ENCODE peak calls at places on chromosomes 11 and 22, in four cellular contexts. C, R, Q and F are unnamed samples.

GRCh38 chr11:86570457-86570856 is 102.0 kb downstream of the ME3 start:
- DNase-seq in C (no peak), R (no peak), Q (no peak), F (no peak)

GRCh38 chr11:126929186-126930085 is 71.1 kb downstream of the KIRREL3 start:
- DNase-seq in C (no peak), R (peak), Q (peak), F (no peak)

GRCh38 chr22:35947794-35948425 is 80.7 kb downstream of the RBFOX2 start:
- DNase-seq in C (no peak), R (peak), Q (peak), F (no peak)

GRCh38 chr11:68012843-68013610 is 2.9 kb downstream of the ALDH3B1 start:
- DNase-seq in C (peak), R (peak), Q (peak), F (peak)

GRCh38 chr22:29936186-29936585 is 53.2 kb downstream of the MTMR3 start:
- DNase-seq in C (no peak), R (no peak), Q (no peak), F (no peak)

GRCh38 chr11:34790620-34791019 is 125.6 kb downstream of the APIP start:
- DNase-seq in C (no peak), R (no peak), Q (no peak), F (no peak)

GRCh38 chr11:113549611-113550061 is 74.4 kb upstream of the DRD2 start:
- DNase-seq in C (peak), R (no peak), Q (no peak), F (peak)

GRCh38 chr11:57566035-57566504 is 1.4 kb downstream of the UBE2L6 start:
- DNase-seq in C (no peak), R (peak), Q (peak), F (no peak)

GRCh38 chr11:67691149-67691548 is 16.7 kb upstream of the ALDH3B2 start:
- DNase-seq in C (no peak), R (peak), Q (peak), F (no peak)

GRCh38 chr11:110329441-110329840 is 33.0 kb upstream of the RDX start:
- DNase-seq in C (no peak), R (no peak), Q (no peak), F (no peak)

GRCh38 chr11:102120006-102120405 is 9.8 kb downstream of the YAP1 start:
- DNase-seq in C (no peak), R (peak), Q (peak), F (no peak)

GRCh38 chr11:33125025-33125424 is 36.3 kb downstream of the CSTF3 start:
- DNase-seq in C (no peak), R (no peak), Q (no peak), F (no peak)

GRCh38 chr11:33410086-33410765 is 153.0 kb downstream of the HIPK3 start:
- DNase-seq in C (no peak), R (no peak), Q (no peak), F (no peak)

GRCh38 chr11:64343740-64344133 is 3.7 kb downstream of the CCDC88B start:
- DNase-seq in C (no peak), R (no peak), Q (no peak), F (no peak)

GRCh38 chr11:64485077-64485476 is 105.9 kb upstream of the SLC22A12 start:
- DNase-seq in C (no peak), R (no peak), Q (no peak), F (no peak)

GRCh38 chr11:37748641-37749040 is 1150.6 kb upstream of the RAG2 start:
- DNase-seq in C (no peak), R (no peak), Q (no peak), F (no peak)

GRCh38 chr22:17087176-17088131 is 2.7 kb downstream of the IL17RA start:
- DNase-seq in C (no peak), R (peak), Q (peak), F (peak)

GRCh38 chr11:14861680-14862079 is 30.4 kb downstream of the CYP2R1 start:
- DNase-seq in C (no peak), R (no peak), Q (no peak), F (no peak)

GRCh38 chr22:17264321-17265052 is 45.3 kb upstream of the ADA2 start:
- DNase-seq in C (no peak), R (peak), Q (peak), F (no peak)

GRCh38 chr11:20599424-20600346 is at the start of gene SLC6A5:
- DNase-seq in C (no peak), R (peak), Q (peak), F (peak)

GRCh38 chr22:27905638-27906037 is 13.4 kb downstream of the PITPNB start:
- DNase-seq in C (no peak), R (no peak), Q (no peak), F (no peak)

GRCh38 chr11:111905391-111905790 is 6.2 kb downstream of the CRYAB start:
- DNase-seq in C (no peak), R (no peak), Q (no peak), F (no peak)

GRCh38 chr11:65378208-65378927 is 4.1 kb downstream of the SLC25A45 start:
- DNase-seq in C (no peak), R (no peak), Q (no peak), F (no peak)

GRCh38 chr11:1300569-1301187 is 8.8 kb downstream of the TOLLIP start:
- DNase-seq in C (peak), R (no peak), Q (no peak), F (no peak)

GRCh38 chr22:45504703-45505341 is 2.1 kb downstream of the FBLN1 start:
- DNase-seq in C (no peak), R (peak), Q (peak), F (no peak)

GRCh38 chr22:33210129-33210784 is 152.1 kb upstream of the SYN3 start:
- DNase-seq in C (no peak), R (peak), Q (peak), F (no peak)

GRCh38 chr11:91396243-91397133 is 828.1 kb upstream of the FAT3 start:
- DNase-seq in C (no peak), R (no peak), Q (peak), F (no peak)

GRCh38 chr11:60307507-60308195 is 19.4 kb upstream of the MS4A6E start:
- DNase-seq in C (no peak), R (no peak), Q (no peak), F (no peak)

GRCh38 chr11:420054-420910 is 5.5 kb upstream of the SIGIRR start:
- DNase-seq in C (peak), R (no peak), Q (no peak), F (no peak)

DNA sequence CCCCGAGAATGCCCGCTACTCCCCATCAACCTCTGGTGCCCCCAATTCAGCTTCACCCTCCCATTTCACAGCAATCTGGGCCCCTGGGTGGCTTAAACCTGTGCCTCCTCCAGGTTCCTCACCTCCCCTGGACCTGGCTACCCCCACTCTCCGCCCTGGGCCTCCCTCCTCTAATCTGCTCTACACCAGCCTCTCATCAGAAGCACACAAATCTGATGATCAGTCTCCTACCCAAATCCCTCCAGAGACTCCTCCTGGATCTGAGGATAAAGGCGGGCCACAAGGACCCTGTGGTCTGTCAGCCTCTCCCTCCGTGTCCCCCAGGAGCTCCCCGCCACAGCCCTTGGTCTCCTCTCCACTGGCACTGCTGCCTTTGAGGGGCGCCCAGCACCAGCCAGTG is 23.2 kb upstream of the IGLL1 start:
- DNase-seq in C (no peak), R (no peak), Q (no peak), F (no peak)
- H3K4me3 ChIP-seq in C (no peak), R (no peak), Q (no peak), F (no peak)

DNA sequence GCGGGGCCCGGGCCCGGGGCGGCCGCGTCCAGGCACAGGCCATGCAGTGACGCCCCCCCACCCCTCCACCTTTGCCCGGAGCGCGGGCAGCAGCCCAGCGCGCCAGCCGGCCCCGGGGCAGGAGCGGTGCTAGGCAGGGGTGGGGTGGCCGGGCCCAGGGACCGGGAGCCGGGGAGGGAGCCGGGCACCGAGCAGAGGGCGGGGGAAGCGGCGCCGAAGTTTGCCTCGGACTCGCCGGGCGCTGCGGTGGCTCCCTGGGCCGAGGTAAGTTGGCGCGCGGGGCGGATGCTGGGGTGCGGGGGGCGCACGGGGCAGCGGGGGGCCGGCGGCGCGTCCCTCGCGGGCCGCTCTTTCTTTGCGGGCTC is 332 bp downstream of the TEAD1 start:
- DNase-seq in C (no peak), R (no peak), Q (no peak), F (no peak)
- H3K4me3 ChIP-seq in C (peak), R (peak), Q (peak), F (peak)

GRCh38 chr11:12434255-12434654 is 56.9 kb downstream of the PARVA start:
- DNase-seq in C (no peak), R (peak), Q (peak), F (no peak)
- H3K4me3 ChIP-seq in C (no peak), R (no peak), Q (no peak), F (no peak)

DNA sequence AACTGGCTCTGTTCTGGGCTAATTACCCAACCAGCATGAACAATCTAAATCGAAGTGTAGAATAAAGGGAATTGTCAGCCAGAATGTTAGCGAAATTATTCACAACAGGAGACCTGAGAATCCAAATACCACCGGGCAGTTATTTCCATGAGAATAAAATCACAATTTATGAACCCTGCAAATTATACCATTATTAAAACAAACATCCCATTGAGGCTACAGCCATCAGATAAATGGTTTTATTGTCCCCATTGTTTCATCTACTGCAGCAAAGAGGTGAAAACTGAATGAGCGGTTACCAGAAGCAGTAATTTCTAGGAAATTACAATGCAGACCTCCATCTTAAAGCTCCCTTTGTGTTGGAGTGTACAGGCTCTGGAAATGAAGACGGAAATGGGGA is 21.7 kb downstream of the FAM168A start:
- DNase-seq in C (no peak), R (no peak), Q (no peak), F (no peak)
- H3K4me3 ChIP-seq in C (no peak), R (no peak), Q (no peak), F (no peak)

GRCh38 chr11:116927163-116927772 is 89.8 kb upstream of the APOA1 start:
- DNase-seq in C (no peak), R (no peak), Q (no peak), F (no peak)
- H3K4me3 ChIP-seq in C (no peak), R (no peak), Q (no peak), F (no peak)

GRCh38 chr11:130000552-130001176 is 2.0 kb downstream of the PRDM10 start:
- DNase-seq in C (no peak), R (no peak), Q (no peak), F (no peak)
- H3K4me3 ChIP-seq in C (peak), R (peak), Q (peak), F (peak)

DNA sequence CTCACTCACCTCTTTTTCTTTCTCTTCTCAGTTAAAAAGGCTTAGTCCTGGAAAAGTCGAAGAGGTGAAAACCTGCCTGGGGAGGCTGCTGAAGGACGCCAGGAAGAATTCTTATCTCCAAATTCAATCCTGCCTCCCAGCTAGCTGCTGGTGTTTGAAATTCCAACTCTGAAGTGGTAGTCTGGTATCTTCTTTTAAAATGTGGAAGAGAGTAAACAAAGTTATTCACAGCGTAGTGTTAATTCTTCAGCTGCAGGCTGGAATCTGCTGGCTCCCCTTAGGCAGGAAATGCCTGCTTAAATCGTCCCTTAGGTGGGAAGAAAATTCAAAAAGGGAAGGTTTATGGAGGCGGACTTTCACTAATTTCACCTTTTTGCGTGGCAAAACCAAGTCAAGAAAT is 439.0 kb upstream of the CCDC90B start:
- DNase-seq in C (no peak), R (no peak), Q (no peak), F (no peak)
- H3K4me3 ChIP-seq in C (peak), R (no peak), Q (no peak), F (peak)

GRCh38 chr11:8261921-8262551 is 1.6 kb downstream of the LMO1 start:
- DNase-seq in C (peak), R (no peak), Q (no peak), F (peak)
- H3K4me3 ChIP-seq in C (peak), R (peak), Q (peak), F (peak)